ENCODE peak calls at places on chromosomes 7 and 10, in five cellular contexts. E, X, I, M and W are unnamed samples.

GRCh38 chr10:109429956-109430760 is 493.2 kb downstream of the XPNPEP1 start:
- DNase-seq in E (no peak), X (peak; percentile 52), I (no peak), M (no peak), W (no peak)

GRCh38 chr7:117669818-117670217 is 190.0 kb downstream of the CFTR start:
- DNase-seq in E (no peak), X (no peak), I (peak; percentile 31), M (no peak), W (no peak)

GRCh38 chr10:118957141-118957825 is 72.2 kb upstream of the NANOS1 start:
- DNase-seq in E (no peak), X (no peak), I (no peak), M (no peak), W (no peak)

GRCh38 chr7:2016021-2016631 is 216.6 kb downstream of the MAD1L1 start:
- DNase-seq in E (no peak), X (no peak), I (peak; percentile 9), M (no peak), W (peak; percentile 10)

GRCh38 chr7:84529480-84530205 is 335.1 kb upstream of the SEMA3A start:
- DNase-seq in E (peak; percentile 55), X (peak; percentile 52), I (no peak), M (peak; percentile 75), W (no peak)

GRCh38 chr10:126170367-126170766 is 217.9 kb downstream of the ADAM12 start:
- DNase-seq in E (no peak), X (no peak), I (no peak), M (no peak), W (no peak)

GRCh38 chr7:142140560-142140959 is 29.0 kb downstream of the MGAM2 start:
- DNase-seq in E (no peak), X (no peak), I (no peak), M (no peak), W (no peak)

GRCh38 chr10:91032614-91033248 is 111.8 kb upstream of the ANKRD1 start:
- DNase-seq in E (no peak), X (no peak), I (no peak), M (no peak), W (no peak)

GRCh38 chr7:72415586-72415985 is 3.4 kb upstream of the CALN1 start:
- DNase-seq in E (no peak), X (no peak), I (no peak), M (no peak), W (no peak)

GRCh38 chr7:11170160-11170559 is 196.5 kb downstream of the PHF14 start:
- DNase-seq in E (no peak), X (no peak), I (no peak), M (no peak), W (no peak)

GRCh38 chr7:105656922-105657521 is 75.7 kb upstream of the EFCAB10 start:
- DNase-seq in E (no peak), X (no peak), I (peak; percentile 88), M (peak; percentile 18), W (peak; percentile 44)

GRCh38 chr7:47254081-47255006 is 327.6 kb downstream of the TNS3 start:
- DNase-seq in E (no peak), X (no peak), I (peak; percentile 81), M (peak; percentile 55), W (peak; percentile 41)

GRCh38 chr7:150996289-150997074 is 5.7 kb downstream of the NOS3 start:
- DNase-seq in E (no peak), X (no peak), I (no peak), M (no peak), W (no peak)

GRCh38 chr10:70918851-70919530 is 30.6 kb upstream of the PCBD1 start:
- DNase-seq in E (no peak), X (no peak), I (no peak), M (no peak), W (no peak)

GRCh38 chr10:24209421-24209770 is 458 bp downstream of the KIAA1217 start:
- DNase-seq in E (peak; percentile 15), X (no peak), I (no peak), M (no peak), W (no peak)

GRCh38 chr10:7417103-7417623 is 6.3 kb upstream of the SFMBT2 start:
- DNase-seq in E (no peak), X (peak; percentile 53), I (no peak), M (peak; percentile 58), W (no peak)

GRCh38 chr10:43222296-43222695 is 44.6 kb downstream of the RASGEF1A start:
- DNase-seq in E (no peak), X (no peak), I (peak; percentile 5), M (no peak), W (no peak)

GRCh38 chr7:5591547-5591899 is 167.9 kb upstream of the TNRC18 start:
- DNase-seq in E (no peak), X (peak; percentile 82), I (peak; percentile 62), M (peak; percentile 35), W (no peak)

GRCh38 chr7:100208911-100209408 is 10.8 kb upstream of the PVRIG start:
- DNase-seq in E (no peak), X (no peak), I (no peak), M (no peak), W (no peak)

GRCh38 chr7:5689118-5689517 is 92.3 kb downstream of the RNF216 start:
- DNase-seq in E (no peak), X (no peak), I (no peak), M (no peak), W (no peak)

GRCh38 chr7:101553771-101554445 is 75.2 kb downstream of the MYL10 start:
- DNase-seq in E (no peak), X (no peak), I (peak; percentile 9), M (no peak), W (no peak)

GRCh38 chr7:24980695-24981543 is 941 bp upstream of the OSBPL3 start:
- DNase-seq in E (no peak), X (no peak), I (no peak), M (peak; percentile 54), W (no peak)

GRCh38 chr10:133390597-133391248 is 3.2 kb upstream of the MTG1 start:
- DNase-seq in E (no peak), X (no peak), I (no peak), M (no peak), W (no peak)

GRCh38 chr10:99248824-99249223 is 13.2 kb upstream of the HPSE2 start:
- DNase-seq in E (no peak), X (no peak), I (no peak), M (no peak), W (no peak)

GRCh38 chr10:119281581-119282071 is 74.3 kb downstream of the GRK5 start:
- DNase-seq in E (no peak), X (no peak), I (no peak), M (no peak), W (no peak)

GRCh38 chr10:76558586-76558985 is 1079.0 kb downstream of the KCNMA1 start:
- DNase-seq in E (no peak), X (peak; percentile 96), I (no peak), M (no peak), W (no peak)

GRCh38 chr7:145219461-145219860 is 383.6 kb upstream of the TPK1 start:
- DNase-seq in E (no peak), X (no peak), I (no peak), M (no peak), W (no peak)

GRCh38 chr7:122364761-122365280 is 60.3 kb upstream of the FEZF1 start:
- DNase-seq in E (no peak), X (no peak), I (no peak), M (peak; percentile 67), W (no peak)

GRCh38 chr7:17301491-17302101 is 3.1 kb downstream of the AHR start:
- DNase-seq in E (no peak), X (no peak), I (no peak), M (peak; percentile 77), W (no peak)

GRCh38 chr10:59323831-59324401 is 38.4 kb downstream of the FAM13C start:
- DNase-seq in E (no peak), X (no peak), I (no peak), M (no peak), W (no peak)

GRCh38 chr7:108875139-108875538 is 305.5 kb downstream of the DNAJB9 start:
- DNase-seq in E (peak; percentile 2), X (peak; percentile 5), I (peak; percentile 68), M (peak; percentile 35), W (no peak)
- TF ChIP-seq CTCF in E (peak; percentile 56), X (peak; percentile 38), I (peak; percentile 64), M (peak; percentile 35), W (no peak)

DNA sequence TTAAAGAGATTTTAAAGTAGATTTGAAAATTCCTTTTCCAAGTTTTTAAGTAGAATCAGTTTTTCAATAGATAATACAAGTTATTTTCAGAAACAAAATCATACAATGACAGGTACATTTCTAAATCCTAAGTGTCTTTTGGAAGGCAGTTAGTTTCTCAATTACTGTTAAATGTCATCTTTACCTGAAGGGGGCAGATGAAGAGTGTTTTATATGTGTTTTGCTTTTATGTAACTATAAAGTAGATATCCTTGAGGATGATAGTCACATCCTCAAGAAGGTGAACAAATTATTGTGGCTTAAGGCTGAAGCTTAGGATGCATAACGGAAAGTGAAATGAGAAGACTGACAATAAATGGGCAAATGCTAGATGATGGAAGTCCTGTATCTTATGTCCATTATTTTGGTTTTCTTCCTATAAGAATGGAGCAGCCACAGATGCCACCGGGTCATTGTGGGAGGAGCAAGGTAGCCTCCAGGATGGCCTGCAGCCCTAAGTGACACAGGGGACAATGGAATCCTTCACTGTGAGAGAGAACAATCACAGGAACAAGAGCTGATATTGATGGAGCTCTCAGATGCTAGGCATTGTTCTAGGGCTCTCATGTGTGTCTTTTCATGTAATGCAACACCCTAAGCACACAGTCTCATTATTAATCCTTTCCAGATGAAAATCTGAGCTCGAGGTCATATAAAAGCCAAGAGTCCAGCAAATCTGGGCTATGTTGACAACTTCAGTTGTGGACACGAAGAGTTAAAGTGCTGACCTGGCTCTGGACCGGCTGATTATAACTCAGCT is 14.1 kb upstream of the MKX start:
- DNase-seq in E (no peak), X (no peak), I (no peak), M (no peak), W (no peak)
- TF ChIP-seq CTCF in E (no peak), X (no peak), I (no peak), M (no peak), W (no peak)

GRCh38 chr7:157432541-157432956 is 95.7 kb downstream of the DNAJB6 start:
- DNase-seq in E (peak; percentile 66), X (no peak), I (peak; percentile 77), M (no peak), W (no peak)

GRCh38 chr7:157431951-157432540 is 95.2 kb downstream of the DNAJB6 start:
- DNase-seq in E (no peak), X (no peak), I (no peak), M (no peak), W (no peak)

GRCh38 chr7:157433628-157434027 is 96.8 kb downstream of the DNAJB6 start:
- DNase-seq in E (no peak), X (no peak), I (no peak), M (no peak), W (no peak)

GRCh38 chr7:157434231-157434630 is 97.4 kb downstream of the DNAJB6 start:
- DNase-seq in E (no peak), X (no peak), I (no peak), M (no peak), W (no peak)

GRCh38 chr7:157432957-157433576 is 96.3 kb downstream of the DNAJB6 start:
- DNase-seq in E (no peak), X (no peak), I (peak; percentile 60), M (peak; percentile 40), W (peak; percentile 57)
- TF ChIP-seq CTCF in E (peak; percentile 71), X (peak; percentile 64), I (peak; percentile 75), M (peak; percentile 71), W (peak; percentile 60)

DNA sequence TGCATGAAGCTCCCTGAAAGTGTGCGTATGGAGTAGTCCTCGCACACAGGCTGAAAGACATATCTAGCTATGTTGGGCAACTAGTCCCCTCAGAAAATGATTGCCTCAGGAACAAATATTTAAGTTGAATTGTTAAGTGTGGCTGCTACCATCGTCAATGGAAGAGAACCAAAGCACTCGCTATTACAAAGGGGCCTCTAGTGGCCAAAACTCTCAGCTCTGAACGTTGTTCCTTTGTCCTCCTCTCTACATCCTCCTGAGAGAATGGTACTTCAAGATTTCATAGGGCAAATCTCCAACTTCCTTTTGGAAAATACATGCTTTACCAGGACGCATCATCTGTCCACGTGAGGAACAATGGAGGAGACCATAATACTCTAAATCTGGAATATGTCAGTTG is 209.9 kb downstream of the NRG3 start:
- DNase-seq in E (no peak), X (no peak), I (no peak), M (no peak), W (no peak)
- TF ChIP-seq CTCF in E (no peak), X (no peak), I (peak; percentile 18), M (peak; percentile 14), W (no peak)